ENCODE peak calls at places on chromosomes 5 and 9, in seven cellular contexts. S, Z, G, B, Y, H and L are unnamed samples.

GRCh38 chr9:133135193-133135745 is 14.2 kb upstream of the RALGDS start:
- DNase-seq in B (peak), H (no peak), Y (peak), Z (peak), S (peak), G (no peak), L (peak)

GRCh38 chr5:88401671-88402070 is 133.0 kb upstream of the TMEM161B start:
- DNase-seq in Z (no peak), B (no peak), G (no peak), S (no peak), Y (no peak), H (no peak), L (no peak)

GRCh38 chr5:132386644-132387286 is 17.3 kb downstream of the SLC22A5 start:
- DNase-seq in B (peak), Y (peak), G (peak), H (peak), S (peak), Z (no peak), L (peak)

GRCh38 chr9:86322973-86323644 is 31.1 kb downstream of the TUT7 start:
- DNase-seq in H (no peak), B (peak), Z (peak), Y (no peak), S (peak), G (no peak), L (no peak)

GRCh38 chr9:131478421-131478868 is 24.3 kb upstream of the POMT1 start:
- DNase-seq in B (no peak), H (peak), Z (no peak), G (peak), S (no peak), Y (peak), L (peak)

GRCh38 chr9:107750741-107751521 is 261.4 kb upstream of the KLF4 start:
- DNase-seq in Y (peak), H (no peak), B (peak), S (peak), G (no peak), Z (peak), L (no peak)

GRCh38 chr9:34398875-34399274 is 22.2 kb upstream of the MYORG start:
- DNase-seq in H (no peak), B (no peak), Y (no peak), Z (no peak), G (no peak), S (no peak), L (no peak)

GRCh38 chr5:178208540-178209227 is 4.4 kb downstream of the HNRNPAB start:
- DNase-seq in H (no peak), B (no peak), S (no peak), Y (no peak), G (no peak), Z (no peak), L (no peak)

GRCh38 chr9:88503101-88503844 is 31.7 kb upstream of the NXNL2 start:
- DNase-seq in G (no peak), B (no peak), H (no peak), Z (no peak), S (no peak), Y (no peak), L (no peak)

GRCh38 chr9:135946392-135946994 is 14.7 kb downstream of the UBAC1 start:
- DNase-seq in Y (no peak), G (no peak), Z (no peak), H (no peak), B (no peak), S (no peak), L (no peak)

GRCh38 chr5:164059471-164059870 is 554.1 kb downstream of the MAT2B start:
- DNase-seq in S (no peak), Z (no peak), G (no peak), H (no peak), Y (no peak), B (no peak), L (no peak)

GRCh38 chr5:52774005-52774410 is 13.7 kb upstream of the ITGA1 start:
- DNase-seq in S (no peak), G (no peak), Z (no peak), H (no peak), Y (no peak), B (no peak), L (no peak)

GRCh38 chr5:134174841-134175839 is 1.6 kb downstream of the SKP1 start:
- DNase-seq in S (peak), B (peak), H (no peak), Y (no peak), G (no peak), Z (no peak), L (no peak)

GRCh38 chr5:156036640-156037039 is 290.3 kb upstream of the SGCD start:
- DNase-seq in S (peak), Y (no peak), H (no peak), Z (no peak), G (no peak), B (no peak), L (no peak)

GRCh38 chr9:37550781-37551180 is 25.4 kb downstream of the FBXO10 start:
- DNase-seq in S (peak), H (no peak), Y (no peak), Z (no peak), B (no peak), G (no peak), L (no peak)

GRCh38 chr9:35001803-35002502 is 12.4 kb downstream of the DNAJB5 start:
- DNase-seq in H (no peak), G (no peak), Z (no peak), B (no peak), S (no peak), Y (no peak), L (no peak)

GRCh38 chr5:141003791-141004601 is 37.7 kb downstream of the PCDHAC2 start:
- DNase-seq in G (no peak), Y (no peak), H (peak), S (no peak), Z (peak), B (no peak), L (no peak)

GRCh38 chr9:99732715-99733114 is 89.0 kb upstream of the NR4A3 start:
- DNase-seq in Y (no peak), H (no peak), Z (no peak), S (peak), G (no peak), B (no peak), L (no peak)

GRCh38 chr5:172524573-172525021 is 70.3 kb upstream of the SH3PXD2B start:
- DNase-seq in Y (peak), B (no peak), S (no peak), Z (no peak), G (no peak), H (no peak), L (no peak)

GRCh38 chr5:1468629-1469527 is 23.6 kb upstream of the SLC6A3 start:
- DNase-seq in B (no peak), G (no peak), Z (no peak), S (no peak), Y (no peak), H (no peak), L (no peak)

GRCh38 chr5:60886158-60886557 is 42.1 kb upstream of the ELOVL7 start:
- DNase-seq in Y (no peak), S (no peak), G (no peak), H (no peak), Z (no peak), B (no peak), L (no peak)

GRCh38 chr9:11023201-11023600 is 410.4 kb upstream of the PTPRD start:
- DNase-seq in B (no peak), Z (no peak), G (no peak), Y (no peak), H (no peak), S (no peak), L (no peak)

GRCh38 chr9:130872912-130873503 is 23.6 kb downstream of the QRFP start:
- DNase-seq in B (no peak), S (no peak), H (no peak), Y (peak), G (no peak), Z (no peak), L (no peak)

GRCh38 chr5:36569456-36569855 is 37.0 kb upstream of the SLC1A3 start:
- DNase-seq in G (no peak), Y (no peak), S (no peak), H (no peak), Z (no peak), B (peak), L (no peak)

GRCh38 chr9:115117999-115118470 is at the start of gene TNC:
- DNase-seq in H (no peak), Y (peak), Z (no peak), G (no peak), B (peak), S (peak), L (no peak)

GRCh38 chr5:96703384-96703910 is 41.3 kb downstream of the CAST start:
- DNase-seq in H (no peak), Z (no peak), G (peak), Y (peak), B (no peak), S (no peak), L (no peak)

GRCh38 chr9:107597743-107598217 is 108.2 kb upstream of the KLF4 start:
- DNase-seq in H (no peak), S (no peak), Y (peak), G (no peak), B (no peak), Z (no peak), L (no peak)

GRCh38 chr5:38265546-38266179 is 7.3 kb downstream of the EGFLAM start:
- DNase-seq in G (peak), Y (peak), B (peak), S (peak), H (no peak), Z (peak), L (peak)

GRCh38 chr9:75185585-75186170 is 97.4 kb downstream of the OSTF1 start:
- DNase-seq in H (no peak), Z (no peak), G (peak), S (peak), B (no peak), Y (peak), L (peak)

GRCh38 chr5:81065492-81065891 is 105.3 kb downstream of the RASGRF2 start:
- DNase-seq in G (no peak), Z (no peak), S (no peak), Y (no peak), H (no peak), B (no peak), L (no peak)

GRCh38 chr5:163104496-163104895 is 332.9 kb upstream of the CCNG1 start:
- DNase-seq in G (no peak), Y (no peak), H (peak), S (no peak), Z (no peak), B (no peak), L (no peak)

GRCh38 chr5:9245071-9245470 is 300.8 kb downstream of the SEMA5A start:
- DNase-seq in S (no peak), B (no peak), Y (no peak), Z (no peak), H (no peak), G (no peak), L (no peak)

GRCh38 chr5:101534486-101535110 is 631.5 kb upstream of the ST8SIA4 start:
- DNase-seq in B (no peak), G (no peak), Y (no peak), H (no peak), Z (no peak), S (peak), L (no peak)

GRCh38 chr5:80762573-80762972 is 107.8 kb upstream of the DHFR start:
- DNase-seq in Y (no peak), S (no peak), Z (no peak), G (no peak), H (no peak), B (no peak), L (no peak)